ENCODE peak calls at places on chromosomes 1 and 21, in six cellular contexts. B, H, R, F, I and N are unnamed samples.

GRCh38 chr21:29189358-29189757 is 58.9 kb downstream of the MAP3K7CL start:
- DNase-seq in B (no peak), I (no peak), H (no peak), R (no peak), F (peak; percentile 44), N (no peak)

GRCh38 chr1:235643837-235644692 is 5.5 kb downstream of the GNG4 start:
- DNase-seq in B (no peak), F (no peak), H (no peak), I (no peak), R (no peak), N (peak; percentile 74)

GRCh38 chr21:26522704-26523103 is 50.4 kb downstream of the CYYR1 start:
- DNase-seq in F (no peak), R (no peak), B (no peak), I (no peak), H (no peak), N (no peak)

GRCh38 chr21:19507682-19508260 is 1104.2 kb upstream of the TMPRSS15 start:
- DNase-seq in F (no peak), I (no peak), B (no peak), R (no peak), H (no peak), N (no peak)

GRCh38 chr1:202571719-202572339 is 138.4 kb downstream of the SYT2 start:
- DNase-seq in B (no peak), F (peak; percentile 59), R (no peak), I (no peak), H (no peak), N (no peak)

GRCh38 chr1:6538958-6539357 is 15.4 kb downstream of the NOL9 start:
- DNase-seq in F (peak; percentile 83), R (no peak), B (peak; percentile 85), H (no peak), I (no peak), N (no peak)

GRCh38 chr1:103461171-103462105 is 64.1 kb upstream of the RNPC3 start:
- DNase-seq in R (no peak), F (peak; percentile 16), H (no peak), I (no peak), B (no peak), N (no peak)

GRCh38 chr1:155170101-155170785 is 2.9 kb downstream of the KRTCAP2 start:
- DNase-seq in R (no peak), I (no peak), B (no peak), F (no peak), H (no peak), N (peak; percentile 25)

GRCh38 chr1:95584315-95584714 is 350.3 kb downstream of the RWDD3 start:
- DNase-seq in I (no peak), F (no peak), R (no peak), B (no peak), H (no peak), N (no peak)

GRCh38 chr1:53627031-53627430 is 111.9 kb downstream of the GLIS1 start:
- DNase-seq in H (no peak), F (no peak), R (peak; percentile 27), B (no peak), I (peak; percentile 20), N (peak; percentile 67)

GRCh38 chr1:51425955-51426354 is 93.1 kb downstream of the EPS15 start:
- DNase-seq in B (no peak), H (no peak), R (no peak), I (no peak), F (no peak), N (no peak)

GRCh38 chr1:78005347-78005722 is 596 bp downstream of the DNAJB4 start:
- DNase-seq in I (no peak), B (no peak), H (no peak), R (no peak), F (no peak), N (no peak)

GRCh38 chr21:36004441-36004840 is 55.9 kb downstream of the SETD4 start:
- DNase-seq in R (no peak), B (no peak), H (no peak), F (peak; percentile 16), I (no peak), N (no peak)

GRCh38 chr1:111535256-111536191 is 32.1 kb upstream of the ADORA3 start:
- DNase-seq in I (no peak), R (no peak), H (no peak), F (no peak), B (peak; percentile 25), N (no peak)

GRCh38 chr1:150010388-150011115 is at the start of gene OTUD7B:
- DNase-seq in H (peak; percentile 84), F (peak; percentile 84), R (peak; percentile 89), I (peak; percentile 84), B (peak; percentile 73), N (peak; percentile 94)
- TF ChIP-seq CTCF in H (peak; percentile 12), F (no peak), R (no peak), I (no peak), B (no peak), N (no peak)

GRCh38 chr1:156641761-156642264 is at the start of gene BCAN:
- DNase-seq in B (no peak), H (peak; percentile 27), I (peak; percentile 78), R (no peak), F (peak; percentile 19), N (no peak)
- TF ChIP-seq CTCF in B (no peak), H (no peak), I (peak; percentile 15), R (no peak), F (no peak), N (no peak)

DNA sequence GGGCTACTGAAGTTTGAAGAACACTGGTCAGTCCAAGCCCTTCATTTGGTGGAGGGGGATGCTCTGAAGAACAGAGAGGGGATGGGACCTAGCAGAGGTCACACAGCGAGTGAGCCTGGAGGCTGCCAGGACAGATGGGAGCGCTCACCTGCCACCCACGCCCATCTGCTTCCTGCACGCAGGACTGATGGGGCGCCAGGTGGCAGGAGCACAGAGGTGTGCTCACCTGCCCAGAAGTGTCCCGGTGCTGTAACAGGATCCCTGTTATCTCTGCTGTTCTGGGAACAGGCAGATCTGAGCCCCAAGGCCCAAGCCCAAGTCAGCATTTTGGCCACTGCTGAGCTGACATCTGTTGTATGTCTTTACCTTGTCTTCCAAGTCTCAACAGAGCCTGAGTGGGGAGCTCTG is 40.5 kb downstream of the EPHB2 start:
- DNase-seq in H (no peak), F (no peak), I (no peak), R (no peak), B (no peak), N (no peak)
- TF ChIP-seq CTCF in H (no peak), F (no peak), I (no peak), R (no peak), B (no peak), N (no peak)

GRCh38 chr1:61842863-61843514 is 100.7 kb downstream of the PATJ start:
- DNase-seq in I (peak; percentile 34), R (no peak), H (no peak), F (no peak), B (no peak), N (no peak)
- TF ChIP-seq CTCF in I (peak; percentile 48), R (no peak), H (no peak), F (peak; percentile 18), B (no peak), N (peak; percentile 30)